ENCODE peak calls at places on chromosomes 12 and 14, in five cellular contexts. I is OCI-LY7, E is fibroblast of lung, X is cardiac muscle cell, M is esophagus squamous epithelium. Q is an unnamed sample. For H3K4me1 and H3K9me3, the result is how much of the 10 kb centered on the place peaks cover.

GRCh38 chr12:76706099-76706498 is 57.8 kb upstream of the ZDHHC17 start:
- DNase-seq in I (peak), E (peak), X (no peak), M (no peak), Q (peak)

GRCh38 chr12:14369322-14369721 is 3.8 kb downstream of the ATF7IP start:
- DNase-seq in I (no peak), E (no peak), X (no peak), M (no peak), Q (no peak)

GRCh38 chr12:120261951-120262851 is 3.3 kb downstream of the PXN start:
- DNase-seq in I (no peak), E (no peak), X (no peak), M (no peak), Q (no peak)

GRCh38 chr12:54222609-54223008 is 33.8 kb upstream of the SMUG1 start:
- DNase-seq in I (no peak), E (peak), X (no peak), M (no peak), Q (peak)

GRCh38 chr14:53055003-53055402 is 98.1 kb downstream of the DDHD1 start:
- DNase-seq in I (peak), E (peak), X (peak), M (no peak), Q (peak)

GRCh38 chr12:124592481-124593160 is 25.2 kb upstream of the NCOR2 start:
- DNase-seq in I (no peak), E (no peak), X (no peak), M (no peak), Q (no peak)

GRCh38 chr14:91883770-91884169 is 16.4 kb upstream of the TC2N start:
- DNase-seq in I (no peak), E (peak), X (no peak), M (no peak), Q (no peak)

GRCh38 chr12:113292547-113292946 is 42.4 kb downstream of the SLC8B1 start:
- DNase-seq in I (no peak), E (no peak), X (no peak), M (no peak), Q (no peak)

GRCh38 chr12:109609256-109609821 is 35.7 kb downstream of the MVK start:
- DNase-seq in I (no peak), E (no peak), X (no peak), M (no peak), Q (no peak)

GRCh38 chr12:102061096-102061555 is 665 bp downstream of the WASHC3 start:
- DNase-seq in I (peak), E (peak), X (no peak), M (no peak), Q (no peak)

GRCh38 chr14:68547305-68548193 is 245.3 kb downstream of the ZFP36L1 start:
- DNase-seq in I (no peak), E (peak), X (no peak), M (no peak), Q (peak)

GRCh38 chr14:66066991-66067788 is 419.0 kb upstream of the CCDC196 start:
- DNase-seq in I (no peak), E (no peak), X (no peak), M (no peak), Q (no peak)

GRCh38 chr12:50750366-50750765 is 13.5 kb upstream of the ATF1 start:
- DNase-seq in I (no peak), E (no peak), X (no peak), M (no peak), Q (no peak)

GRCh38 chr12:12954361-12954760 is 2.4 kb upstream of the GPRC5D start:
- DNase-seq in I (no peak), E (no peak), X (no peak), M (no peak), Q (peak)

GRCh38 chr12:68406134-68406576 is 74.0 kb upstream of the MDM1 start:
- DNase-seq in I (no peak), E (peak), X (no peak), M (peak), Q (peak)

GRCh38 chr14:81269100-81269978 is 48.6 kb upstream of the GTF2A1 start:
- DNase-seq in I (peak), E (peak), X (peak), M (no peak), Q (peak)

GRCh38 chr12:81819991-81820633 is 61.0 kb upstream of the PPFIA2 start:
- DNase-seq in I (no peak), E (no peak), X (no peak), M (no peak), Q (peak)

DNA sequence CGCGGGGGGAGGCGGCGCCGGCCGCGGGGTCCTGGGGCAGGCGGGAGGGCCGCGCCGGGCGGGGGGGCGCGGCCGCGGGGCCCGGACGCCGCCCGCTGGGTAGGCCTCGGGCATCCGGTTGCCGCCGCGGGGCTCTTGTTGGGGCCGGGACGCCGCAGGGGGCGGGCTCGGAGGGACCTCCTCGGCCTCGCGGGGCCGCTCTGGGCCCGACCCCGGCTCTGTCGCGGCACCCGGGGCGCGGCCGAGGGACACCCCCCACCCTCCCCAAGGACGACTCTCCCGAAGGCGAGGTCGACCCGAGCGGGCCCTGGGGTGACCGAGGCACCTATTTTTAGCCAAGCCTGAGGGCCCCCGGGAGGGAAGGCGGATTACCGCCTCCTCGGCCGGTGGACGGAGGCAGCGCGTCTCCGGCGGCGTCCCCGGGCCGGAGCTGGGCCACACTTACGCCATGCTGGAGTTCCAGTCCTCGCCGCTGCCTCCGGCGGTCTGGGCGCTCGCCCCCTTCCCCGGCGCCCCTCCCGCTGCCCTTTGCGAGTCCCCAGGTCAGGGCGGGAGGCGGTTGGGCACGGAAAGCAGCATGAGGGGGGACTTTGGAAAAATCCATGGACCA is 499 bp downstream of the KTN1 start:
- DNase-seq in I (peak), E (no peak), X (peak), M (no peak), Q (peak)
- H3K4me1 ChIP-seq in I (under half), E (under half), X (under half), M (under half), Q (under half)

DNA sequence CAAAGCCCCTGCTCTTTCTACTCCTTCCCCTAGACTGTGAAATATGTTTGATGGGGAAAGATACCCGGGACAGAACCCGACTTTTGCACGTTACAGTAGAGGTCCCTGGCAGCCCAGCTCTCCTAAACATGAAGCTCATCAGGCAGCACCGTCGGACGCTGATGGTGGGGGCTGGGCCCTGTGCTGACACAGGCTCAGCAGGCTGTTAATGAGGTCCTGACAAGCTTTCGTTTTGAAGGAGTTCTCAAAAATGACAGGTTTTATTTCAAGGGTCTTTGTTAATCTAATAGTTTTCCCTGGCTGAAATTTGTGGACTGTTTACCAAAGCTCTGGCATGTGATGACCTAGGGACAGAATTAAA is 102.3 kb downstream of the SLC25A47 start:
- DNase-seq in I (no peak), E (no peak), X (no peak), M (no peak), Q (no peak)
- H3K9me3 ChIP-seq in I (under half), E (under half), X (under half), M (under half), Q (under half)

GRCh38 chr14:55603401-55603953 is 23.5 kb downstream of the KTN1 start:
- DNase-seq in I (no peak), E (no peak), X (no peak), M (no peak), Q (no peak)
- H3K4me1 ChIP-seq in I (under half), E (under half), X (under half), M (under half), Q (under half)

DNA sequence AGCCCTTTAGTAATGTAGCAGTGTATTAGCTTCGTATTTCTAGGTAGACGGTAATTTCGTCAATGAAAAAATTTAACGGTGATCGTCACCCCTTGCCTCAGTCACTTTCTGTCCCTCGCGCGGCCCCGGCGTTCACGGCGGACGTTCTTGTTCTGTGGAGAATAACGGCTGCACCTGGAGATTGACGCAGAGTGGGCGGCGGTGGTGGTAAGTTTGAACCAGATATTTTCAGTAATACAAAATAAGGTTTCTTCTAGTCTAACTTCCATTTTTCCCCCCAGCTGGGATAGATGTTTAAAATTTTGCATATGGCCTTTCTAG is 341 bp downstream of the ZNF10 start:
- DNase-seq in I (no peak), E (no peak), X (peak), M (peak), Q (peak)
- H3K9me3 ChIP-seq in I (under half), E (under half), X (under half), M (half or more), Q (half or more)

GRCh38 chr12:2149091-2149490 is 96.3 kb downstream of the CACNA1C start:
- DNase-seq in I (no peak), E (peak), X (no peak), M (no peak), Q (no peak)
- H3K4me1 ChIP-seq in I (under half), E (under half), X (under half), M (under half), Q (under half)

GRCh38 chr14:82655770-82656169 is 1122.1 kb upstream of the SEL1L start:
- DNase-seq in I (no peak), E (no peak), X (no peak), M (no peak), Q (no peak)
- H3K9me3 ChIP-seq in I (under half), E (under half), X (under half), M (under half), Q (under half)

GRCh38 chr12:47305464-47305863 is 225.7 kb upstream of the AMIGO2 start:
- DNase-seq in I (no peak), E (no peak), X (no peak), M (no peak), Q (no peak)
- H3K4me1 ChIP-seq in I (under half), E (under half), X (under half), M (under half), Q (under half)

GRCh38 chr12:130186631-130187269 is 24.5 kb downstream of the FZD10 start:
- DNase-seq in I (no peak), E (no peak), X (no peak), M (no peak), Q (no peak)
- H3K9me3 ChIP-seq in I (under half), E (under half), X (under half), M (under half), Q (under half)